ENCODE peak calls at places on chromosomes 11 and 22, in five cellular contexts. G is OCI-LY7; Z is ovary; S is tibial nerve; U is naive thymus-derived CD4-positive, alpha-beta T cell. C is an unnamed sample. For H3K4me1, the result is how much of the 10 kb centered on the place peaks cover.

GRCh38 chr11:75270896-75271415 is 30.4 kb downstream of the TPBGL start:
- DNase-seq in G (peak), Z (no peak), S (no peak), U (peak), C (no peak)

GRCh38 chr11:46551261-46551660 is 42.6 kb downstream of the AMBRA1 start:
- DNase-seq in G (no peak), Z (no peak), S (no peak), U (no peak), C (no peak)

GRCh38 chr11:11155962-11156815 is 196.9 kb downstream of the CSNK2A3 start:
- DNase-seq in G (peak), Z (no peak), S (no peak), U (peak), C (no peak)

GRCh38 chr11:45997599-45997998 is 75.1 kb downstream of the LARGE2 start:
- DNase-seq in G (no peak), Z (no peak), S (no peak), U (no peak), C (no peak)

GRCh38 chr22:46052801-46053562 is 76.0 kb upstream of the WNT7B start:
- DNase-seq in G (peak), Z (peak), S (peak), U (no peak), C (no peak)

GRCh38 chr22:35367331-35367886 is 13.5 kb upstream of the HMOX1 start:
- DNase-seq in G (peak), Z (no peak), S (no peak), U (no peak), C (no peak)

GRCh38 chr11:57539342-57539741 is 1.9 kb downstream of the SMTNL1 start:
- DNase-seq in G (no peak), Z (no peak), S (no peak), U (no peak), C (no peak)

GRCh38 chr22:36913431-36914382 is at the start of gene CSF2RB:
- DNase-seq in G (peak), Z (no peak), S (no peak), U (no peak), C (peak)

GRCh38 chr11:74902342-74902741 is 46.5 kb downstream of the XRRA1 start:
- DNase-seq in G (no peak), Z (no peak), S (no peak), U (no peak), C (no peak)

GRCh38 chr11:90113541-90113940 is 20.9 kb upstream of the NAALAD2 start:
- DNase-seq in G (peak), Z (no peak), S (no peak), U (no peak), C (no peak)

GRCh38 chr11:91857194-91857593 is 367.4 kb upstream of the FAT3 start:
- DNase-seq in G (no peak), Z (no peak), S (no peak), U (no peak), C (no peak)

GRCh38 chr11:98955551-98955950 is 65.2 kb upstream of the CNTN5 start:
- DNase-seq in G (no peak), Z (no peak), S (no peak), U (no peak), C (no peak)

GRCh38 chr22:35489225-35489624 is 51.4 kb upstream of the RASD2 start:
- DNase-seq in G (no peak), Z (no peak), S (no peak), U (no peak), C (no peak)

GRCh38 chr11:130782361-130783221 is 133.7 kb downstream of the SNX19 start:
- DNase-seq in G (no peak), Z (no peak), S (no peak), U (no peak), C (peak)

GRCh38 chr11:73951797-73952196 is 971 bp downstream of the DNAJB13 start:
- DNase-seq in G (no peak), Z (no peak), S (no peak), U (no peak), C (no peak)

GRCh38 chr22:29030618-29031235 is 30.9 kb downstream of the C22orf31 start:
- DNase-seq in G (no peak), Z (peak), S (peak), U (no peak), C (peak)

GRCh38 chr11:111429066-111429506 is 50.0 kb upstream of the POU2AF1 start:
- DNase-seq in G (peak), Z (peak), S (peak), U (peak), C (peak)

GRCh38 chr11:35354644-35355043 is 64.7 kb downstream of the SLC1A2 start:
- DNase-seq in G (no peak), Z (no peak), S (no peak), U (no peak), C (no peak)

GRCh38 chr22:24728790-24729637 is 45.5 kb downstream of the PIWIL3 start:
- DNase-seq in G (no peak), Z (peak), S (no peak), U (no peak), C (peak)

GRCh38 chr11:10659339-10660216 is 34.0 kb downstream of the IRAG1 start:
- DNase-seq in G (no peak), Z (peak), S (no peak), U (no peak), C (no peak)

GRCh38 chr11:62472063-62472884 is 53.4 kb downstream of the SCGB1A1 start:
- DNase-seq in G (no peak), Z (peak), S (no peak), U (no peak), C (no peak)

GRCh38 chr11:122721964-122722266 is 66.4 kb downstream of the UBASH3B start:
- DNase-seq in G (no peak), Z (no peak), S (no peak), U (peak), C (no peak)

GRCh38 chr22:27283714-27284113 is 517.8 kb downstream of the MN1 start:
- DNase-seq in G (peak), Z (no peak), S (no peak), U (no peak), C (no peak)

GRCh38 chr11:78633516-78634310 is 59.0 kb upstream of the NARS2 start:
- DNase-seq in G (no peak), Z (no peak), S (no peak), U (no peak), C (no peak)

GRCh38 chr11:2897048-2897447 is 11.5 kb upstream of the CDKN1C start:
- DNase-seq in G (no peak), Z (no peak), S (no peak), U (no peak), C (no peak)

GRCh38 chr11:2901196-2901796 is 15.7 kb upstream of the CDKN1C start:
- DNase-seq in G (no peak), Z (peak), S (no peak), U (no peak), C (no peak)

GRCh38 chr11:2901854-2902783 is 16.5 kb upstream of the CDKN1C start:
- DNase-seq in G (peak), Z (peak), S (peak), U (peak), C (peak)

GRCh38 chr11:2898366-2899079 is 12.9 kb upstream of the CDKN1C start:
- DNase-seq in G (no peak), Z (peak), S (no peak), U (no peak), C (peak)

GRCh38 chr11:2899080-2899783 is 13.7 kb upstream of the CDKN1C start:
- DNase-seq in G (no peak), Z (no peak), S (no peak), U (no peak), C (no peak)
- H3K4me1 ChIP-seq in G (under half), Z (under half), S (under half), U (under half), C (under half)

GRCh38 chr11:128491195-128491936 is 96.0 kb downstream of the ETS1 start:
- DNase-seq in G (no peak), Z (no peak), S (no peak), U (no peak), C (no peak)

GRCh38 chr11:128494418-128495332 is 92.7 kb downstream of the ETS1 start:
- DNase-seq in G (no peak), Z (no peak), S (no peak), U (no peak), C (no peak)

GRCh38 chr11:128492461-128492860 is 94.9 kb downstream of the ETS1 start:
- DNase-seq in G (no peak), Z (no peak), S (no peak), U (no peak), C (no peak)

GRCh38 chr11:128492903-128493569 is 94.3 kb downstream of the ETS1 start:
- DNase-seq in G (no peak), Z (no peak), S (no peak), U (no peak), C (no peak)

GRCh38 chr11:128493570-128493965 is 93.8 kb downstream of the ETS1 start:
- DNase-seq in G (no peak), Z (no peak), S (no peak), U (no peak), C (no peak)
- H3K4me1 ChIP-seq in G (half or more), Z (under half), S (under half), U (half or more), C (under half)

GRCh38 chr22:40221055-40221414 is 43.3 kb downstream of the TNRC6B start:
- DNase-seq in G (no peak), Z (no peak), S (no peak), U (no peak), C (no peak)
- H3K4me1 ChIP-seq in G (under half), Z (under half), S (under half), U (under half), C (half or more)

GRCh38 chr11:8685820-8686219 is 3.2 kb downstream of the RPL27A start:
- DNase-seq in G (no peak), Z (no peak), S (no peak), U (no peak), C (no peak)
- H3K4me1 ChIP-seq in G (half or more), Z (under half), S (under half), U (under half), C (under half)

GRCh38 chr22:38863531-38864131 is 8.4 kb downstream of the CBX6 start:
- DNase-seq in G (no peak), Z (peak), S (no peak), U (no peak), C (no peak)
- H3K4me1 ChIP-seq in G (under half), Z (under half), S (under half), U (under half), C (under half)

GRCh38 chr11:9571766-9572120 is 1.7 kb upstream of the WEE1 start:
- DNase-seq in G (no peak), Z (no peak), S (no peak), U (no peak), C (no peak)

GRCh38 chr11:9571071-9571765 is 2.3 kb upstream of the WEE1 start:
- DNase-seq in G (peak), Z (no peak), S (no peak), U (no peak), C (no peak)

GRCh38 chr11:9568854-9569587 is 4.4 kb upstream of the WEE1 start:
- DNase-seq in G (peak), Z (peak), S (peak), U (no peak), C (peak)

GRCh38 chr11:9569588-9570164 is 3.8 kb upstream of the WEE1 start:
- DNase-seq in G (no peak), Z (no peak), S (no peak), U (no peak), C (no peak)

GRCh38 chr11:9570313-9570712 is 3.2 kb upstream of the WEE1 start:
- DNase-seq in G (no peak), Z (no peak), S (no peak), U (no peak), C (no peak)
- H3K4me1 ChIP-seq in G (under half), Z (under half), S (under half), U (under half), C (under half)

GRCh38 chr11:67366546-67366945 is 6.9 kb downstream of the CLCF1 start:
- DNase-seq in G (no peak), Z (no peak), S (no peak), U (no peak), C (no peak)

GRCh38 chr11:67367836-67368227 is 5.6 kb downstream of the CLCF1 start:
- DNase-seq in G (no peak), Z (no peak), S (no peak), U (no peak), C (no peak)

GRCh38 chr11:67368621-67369020 is 4.8 kb downstream of the CLCF1 start:
- DNase-seq in G (no peak), Z (no peak), S (no peak), U (no peak), C (no peak)

GRCh38 chr11:67365756-67366384 is 7.5 kb downstream of the CLCF1 start:
- DNase-seq in G (no peak), Z (peak), S (no peak), U (no peak), C (no peak)

DNA sequence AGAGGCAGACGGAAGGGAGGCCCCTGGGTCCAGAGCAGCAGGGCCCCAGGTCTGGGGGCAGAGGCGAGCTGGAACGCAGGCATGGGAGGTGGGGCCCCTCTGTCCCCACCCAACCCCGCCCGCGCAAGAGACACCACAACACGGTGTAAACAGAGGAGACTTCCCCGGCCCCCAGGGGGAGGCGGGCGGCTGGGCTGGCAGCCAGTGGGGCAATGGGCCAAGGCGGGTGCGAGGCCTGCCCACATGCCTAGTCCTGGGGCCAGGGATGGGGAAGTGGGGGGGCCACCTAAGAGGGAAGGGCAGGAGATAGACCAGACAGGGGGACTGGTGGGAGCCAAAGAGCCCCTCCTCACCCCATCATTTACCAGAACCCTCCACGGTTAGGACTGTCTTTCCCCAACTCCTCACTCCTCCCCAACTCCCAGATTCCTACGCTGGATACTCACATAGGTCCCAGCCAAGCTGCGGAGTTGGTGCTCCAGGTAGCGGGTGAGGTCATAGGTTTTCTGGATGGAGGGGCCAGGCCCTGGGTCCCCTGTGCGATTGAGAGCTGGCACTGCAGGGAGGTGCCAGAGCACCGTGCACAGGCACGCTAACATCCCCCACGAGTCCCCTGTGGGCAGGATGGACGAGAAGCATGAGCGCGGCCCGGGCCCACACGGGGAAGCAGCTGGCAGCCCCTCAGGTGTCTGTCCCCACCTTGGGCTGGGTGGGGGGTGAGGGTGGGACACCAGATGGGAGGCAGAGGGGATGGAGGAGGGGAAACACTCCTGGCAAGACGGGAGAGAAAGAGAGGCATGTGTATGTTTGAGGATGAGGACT is 6.2 kb downstream of the CLCF1 start:
- DNase-seq in G (no peak), Z (no peak), S (no peak), U (no peak), C (no peak)
- H3K4me1 ChIP-seq in G (under half), Z (under half), S (half or more), U (half or more), C (under half)

C was measured in right atrium auricular region.